ENCODE peak calls at places on chromosome 10, in six cellular contexts. P, Y, U, H, Z and S are unnamed samples.
A peak's percentile ranks its signal among the peaks of the same experiment; 100 is the strongest.

GRCh38 chr10:109996225-109996624 is 11.6 kb upstream of the ADD3 start:
- DNase-seq in P (no peak), Y (no peak), U (no peak), H (no peak), Z (no peak), S (no peak)

GRCh38 chr10:127463548-127463947 is 85.6 kb upstream of the NPS start:
- DNase-seq in P (no peak), Y (no peak), U (no peak), H (no peak), Z (no peak), S (no peak)

GRCh38 chr10:43305881-43306280 is 39.0 kb upstream of the RASGEF1A start:
- DNase-seq in P (no peak), Y (no peak), U (peak; percentile 47), H (no peak), Z (no peak), S (no peak)

GRCh38 chr10:42939685-42940366 is 137.0 kb upstream of the RET start:
- DNase-seq in P (no peak), Y (no peak), U (no peak), H (peak; percentile 52), Z (no peak), S (no peak)

GRCh38 chr10:95290801-95291633 is at the start of gene PDLIM1:
- DNase-seq in P (no peak), Y (peak; percentile 93), U (peak; percentile 74), H (peak; percentile 95), Z (peak; percentile 81), S (peak; percentile 96)

GRCh38 chr10:122561212-122561611 is 658 bp downstream of the DMBT1 start:
- DNase-seq in P (no peak), Y (no peak), U (no peak), H (peak; percentile 25), Z (no peak), S (no peak)

GRCh38 chr10:120873741-120874140 is 22.6 kb downstream of the WDR11 start:
- DNase-seq in P (no peak), Y (no peak), U (no peak), H (no peak), Z (no peak), S (no peak)

GRCh38 chr10:104309980-104310978 is 28.0 kb downstream of the ITPRIP start:
- DNase-seq in P (peak; percentile 80), Y (no peak), U (peak; percentile 85), H (peak; percentile 86), Z (peak; percentile 50), S (no peak)

GRCh38 chr10:17084989-17085725 is 44.5 kb downstream of the CUBN start:
- DNase-seq in P (no peak), Y (no peak), U (no peak), H (no peak), Z (no peak), S (no peak)

GRCh38 chr10:50326757-50327701 is 75.7 kb upstream of the ASAH2 start:
- DNase-seq in P (peak; percentile 45), Y (no peak), U (peak; percentile 94), H (no peak), Z (no peak), S (no peak)

DNA sequence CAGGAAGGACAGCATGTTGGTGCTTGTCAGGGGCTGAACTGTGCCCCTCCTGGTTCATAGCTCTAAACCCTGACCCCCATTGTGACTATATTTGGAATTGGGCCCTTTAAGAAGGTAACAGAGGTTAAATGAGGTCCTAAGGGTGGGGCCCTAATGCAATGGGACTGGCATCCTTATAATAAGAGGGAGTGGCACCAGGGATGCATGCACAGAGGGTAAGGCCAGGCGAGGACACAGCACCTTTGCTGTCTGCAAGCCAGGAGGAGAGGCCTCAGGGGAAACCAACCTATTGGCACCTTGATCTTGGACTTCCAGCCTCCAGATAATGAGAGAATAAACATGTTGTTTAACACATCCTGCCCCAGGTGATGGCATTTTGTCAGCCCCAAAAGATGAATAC is 61.3 kb upstream of the EBF3 start:
- DNase-seq in P (no peak), Y (no peak), U (no peak), H (no peak), Z (no peak), S (no peak)
- TF ChIP-seq CTCF in P (no peak), Y (no peak), U (no peak), H (no peak), Z (no peak), S (no peak)

DNA sequence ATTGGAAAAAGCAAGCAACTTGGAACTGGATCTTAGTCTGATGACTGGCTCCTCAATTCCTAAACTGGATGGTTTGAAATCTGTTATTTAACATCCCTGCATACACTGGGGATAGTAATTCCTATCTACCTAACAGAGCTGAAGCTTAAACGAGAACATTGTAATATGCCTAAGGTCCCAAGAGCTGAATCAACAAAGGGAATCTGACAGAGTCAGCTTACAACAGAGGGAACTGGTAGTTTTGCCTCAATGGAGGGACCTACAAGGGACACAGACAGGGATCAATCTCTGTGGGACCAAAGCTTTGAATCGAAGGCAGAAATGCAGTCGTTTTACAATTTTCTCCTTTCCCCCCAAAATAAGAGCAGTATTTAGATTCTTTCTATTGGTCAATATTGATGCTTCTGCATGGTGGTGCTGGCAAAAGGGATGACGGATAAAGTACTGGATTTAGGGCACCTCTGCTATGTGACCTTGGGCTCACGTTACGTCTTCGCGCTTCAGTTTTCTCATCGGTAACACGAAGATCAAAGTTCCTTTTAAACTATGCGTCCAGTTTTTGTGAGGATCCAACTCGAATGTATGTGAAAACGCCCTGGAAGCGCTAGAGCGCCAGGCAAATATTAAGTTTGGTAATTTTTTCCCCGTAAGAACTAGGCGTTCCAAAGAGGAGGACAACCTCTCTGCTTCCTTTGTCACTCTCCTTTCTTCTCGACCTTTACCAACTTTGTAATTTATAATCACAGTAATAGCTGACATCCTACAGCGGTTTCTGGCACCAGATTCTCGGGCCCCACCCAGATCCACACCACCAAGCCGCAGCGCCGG is 1.1 kb downstream of the ACTR1A start:
- DNase-seq in P (no peak), Y (no peak), U (peak; percentile 23), H (no peak), Z (no peak), S (no peak)
- TF ChIP-seq CTCF in P (no peak), Y (no peak), U (no peak), H (no peak), Z (no peak), S (no peak)

GRCh38 chr10:114638874-114639625 is 19.0 kb downstream of the ABLIM1 start:
- DNase-seq in P (peak; percentile 92), Y (no peak), U (peak; percentile 75), H (peak; percentile 17), Z (no peak), S (no peak)
- TF ChIP-seq CTCF in P (no peak), Y (no peak), U (no peak), H (no peak), Z (no peak), S (no peak)

GRCh38 chr10:53744746-53745145 is 972.2 kb upstream of the MBL2 start:
- DNase-seq in P (no peak), Y (no peak), U (no peak), H (no peak), Z (no peak), S (no peak)

GRCh38 chr10:53748319-53748718 is 975.7 kb upstream of the MBL2 start:
- DNase-seq in P (no peak), Y (no peak), U (no peak), H (no peak), Z (no peak), S (no peak)

GRCh38 chr10:53749439-53749838 is 976.9 kb upstream of the MBL2 start:
- DNase-seq in P (no peak), Y (no peak), U (no peak), H (no peak), Z (no peak), S (no peak)

DNA sequence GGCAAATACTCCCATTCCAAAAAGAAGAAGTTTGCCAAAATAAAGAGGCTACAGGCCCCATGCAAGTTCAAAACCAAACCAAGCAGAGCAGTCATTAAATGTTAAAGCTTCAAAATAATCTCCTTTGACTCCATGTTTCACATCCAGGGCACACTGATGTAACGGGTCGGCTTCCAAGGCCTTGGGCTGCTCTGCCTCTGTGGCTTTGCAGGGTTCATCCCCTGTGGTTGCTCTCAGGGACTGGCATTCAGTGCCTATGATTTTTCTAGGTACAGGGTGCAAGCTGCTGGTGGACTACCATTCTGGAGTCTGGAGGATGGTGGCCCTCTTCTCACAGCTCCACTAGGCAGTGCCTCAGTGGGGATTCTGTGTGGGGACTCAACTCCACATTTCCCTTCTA is 971.6 kb upstream of the MBL2 start:
- DNase-seq in P (no peak), Y (no peak), U (no peak), H (no peak), Z (no peak), S (no peak)
- TF ChIP-seq CTCF in P (no peak), Y (no peak), U (no peak), H (no peak), Z (no peak), S (no peak)

GRCh38 chr10:123655763-123656162 is 10.4 kb upstream of the GPR26 start:
- DNase-seq in P (no peak), Y (no peak), U (no peak), H (peak; percentile 49), Z (no peak), S (no peak)
- TF ChIP-seq CTCF in P (no peak), Y (no peak), U (no peak), H (no peak), Z (no peak), S (no peak)

DNA sequence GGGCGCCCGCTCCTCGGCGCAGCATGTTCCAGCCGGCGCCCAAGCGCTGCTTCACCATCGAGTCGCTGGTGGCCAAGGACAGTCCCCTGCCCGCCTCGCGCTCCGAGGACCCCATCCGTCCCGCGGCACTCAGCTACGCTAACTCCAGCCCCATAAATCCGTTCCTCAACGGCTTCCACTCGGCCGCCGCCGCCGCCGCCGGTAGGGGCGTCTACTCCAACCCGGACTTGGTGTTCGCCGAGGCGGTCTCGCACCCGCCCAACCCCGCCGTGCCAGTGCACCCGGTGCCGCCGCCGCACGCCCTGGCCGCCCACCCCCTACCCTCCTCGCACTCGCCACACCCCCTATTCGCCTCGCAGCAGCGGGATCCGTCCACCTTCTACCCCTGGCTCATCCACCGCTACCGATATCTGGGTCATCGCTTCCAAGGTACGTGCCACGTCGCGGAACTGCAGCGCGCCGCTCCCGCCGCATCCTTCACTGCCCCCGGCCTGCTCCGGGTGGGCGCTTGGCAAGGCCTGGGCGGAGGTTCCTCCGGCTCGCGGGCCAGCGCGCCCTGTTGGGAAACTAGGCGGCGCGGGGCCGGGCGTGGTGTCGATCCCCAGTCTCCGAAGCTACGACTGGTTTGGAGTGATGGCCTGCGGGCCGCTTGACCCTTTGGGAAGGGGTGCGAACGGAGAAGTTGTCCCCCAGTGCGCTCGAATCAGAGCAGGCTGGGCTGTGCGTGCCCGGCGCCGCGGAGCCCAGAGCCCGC is 876 bp downstream of the EMX2 start:
- DNase-seq in P (peak; percentile 14), Y (peak; percentile 36), U (peak; percentile 17), H (peak; percentile 88), Z (no peak), S (peak; percentile 54)
- TF ChIP-seq CTCF in P (peak; percentile 20), Y (no peak), U (no peak), H (no peak), Z (no peak), S (no peak)